ENCODE peak calls at places on chromosomes 16 and 17, in nine cellular contexts. U, Q, V, A, K, R, Z, H and I are unnamed samples.

GRCh38 chr16:68072038-68072695 is 13.0 kb upstream of the NFATC3 start:
- DNase-seq in V (no peak), Z (no peak), Q (no peak), A (peak), U (no peak), K (no peak), R (no peak), H (peak), I (no peak)

GRCh38 chr17:17061516-17061915 is 19.3 kb downstream of the MPRIP start:
- DNase-seq in Z (no peak), R (no peak), K (peak), A (no peak), U (no peak), V (no peak), Q (no peak), H (no peak), I (no peak)

GRCh38 chr17:3657588-3657869 is 10.8 kb downstream of the TAX1BP3 start:
- DNase-seq in R (no peak), H (no peak), U (no peak), Z (no peak), A (no peak), V (no peak), Q (no peak), K (peak), I (no peak)

GRCh38 chr17:31171711-31172110 is 76.9 kb downstream of the NF1 start:
- DNase-seq in H (no peak), U (no peak), Q (no peak), A (no peak), K (no peak), V (no peak), Z (no peak), R (no peak), I (no peak)

GRCh38 chr17:78272181-78272913 is 40.9 kb downstream of the TMEM235 start:
- DNase-seq in K (peak), Z (no peak), A (peak), Q (no peak), H (peak), R (peak), U (no peak), V (peak), I (peak)

GRCh38 chr17:40559016-40559853 is 6.0 kb downstream of the CCR7 start:
- DNase-seq in A (no peak), H (no peak), V (no peak), Q (no peak), R (no peak), U (no peak), Z (no peak), K (peak), I (no peak)

GRCh38 chr17:16910341-16910740 is 61.6 kb downstream of the TNFRSF13B start:
- DNase-seq in U (no peak), R (no peak), A (no peak), K (peak), V (no peak), Q (peak), Z (no peak), H (no peak), I (no peak)

GRCh38 chr17:28549274-28550132 is 2.9 kb downstream of the UNC119 start:
- DNase-seq in U (peak), V (peak), A (no peak), Z (no peak), K (no peak), H (no peak), R (no peak), Q (no peak), I (no peak)

GRCh38 chr17:10357768-10358167 is 15.0 kb downstream of the MYH13 start:
- DNase-seq in U (no peak), A (peak), V (no peak), Z (no peak), R (no peak), K (peak), Q (no peak), H (no peak), I (no peak)

GRCh38 chr16:14961405-14962186 is 13.2 kb upstream of the PDXDC1 start:
- DNase-seq in U (no peak), K (no peak), A (no peak), Q (no peak), R (no peak), H (no peak), V (no peak), Z (no peak), I (no peak)

GRCh38 chr16:48479955-48480354 is 94.7 kb upstream of the SIAH1 start:
- DNase-seq in Q (no peak), Z (no peak), H (peak), R (peak), U (no peak), A (no peak), V (no peak), K (no peak), I (no peak)